ENCODE peak calls at places on chromosomes 3 and 15, in ten cellular contexts. Q, Y, P, W, C, D, F, V, B and U are unnamed samples.

GRCh38 chr3:72379500-72380187 is 468.6 kb downstream of the SHQ1 start:
- DNase-seq in Q (no peak), Y (no peak), P (no peak), W (no peak), C (no peak), D (no peak), F (no peak), V (no peak), B (no peak), U (no peak)

GRCh38 chr3:50319872-50320625 is 2.5 kb downstream of the HYAL2 start:
- DNase-seq in Q (no peak), Y (no peak), P (no peak), W (no peak), C (no peak), D (no peak), F (no peak), V (no peak), B (no peak), U (no peak)

GRCh38 chr3:156674911-156675743 is 737 bp downstream of the TIPARP start:
- DNase-seq in Q (peak; percentile 64), Y (peak; percentile 56), P (peak; percentile 32), W (peak; percentile 41), C (peak; percentile 24), D (no peak), F (no peak), V (peak; percentile 55), B (peak; percentile 81), U (no peak)

GRCh38 chr3:21056293-21056692 is 694.7 kb downstream of the ZNF385D start:
- DNase-seq in Q (no peak), Y (no peak), P (no peak), W (no peak), C (no peak), D (no peak), F (no peak), V (no peak), B (no peak), U (no peak)

GRCh38 chr3:122609798-122610559 is 32.5 kb downstream of the PARP15 start:
- DNase-seq in Q (peak; percentile 63), Y (peak; percentile 83), P (peak; percentile 84), W (no peak), C (no peak), D (peak; percentile 58), F (no peak), V (peak; percentile 19), B (no peak), U (no peak)

GRCh38 chr15:70227122-70227521 is 129.4 kb upstream of the TLE3 start:
- DNase-seq in Q (no peak), Y (no peak), P (no peak), W (no peak), C (no peak), D (no peak), F (no peak), V (no peak), B (no peak), U (no peak)

GRCh38 chr3:99829844-99830243 is 12.2 kb downstream of the CMSS1 start:
- DNase-seq in Q (no peak), Y (no peak), P (no peak), W (no peak), C (no peak), D (no peak), F (no peak), V (no peak), B (no peak), U (no peak)

GRCh38 chr3:131717493-131717892 is 214.7 kb upstream of the MRPL3 start:
- DNase-seq in Q (no peak), Y (no peak), P (no peak), W (no peak), C (no peak), D (no peak), F (no peak), V (no peak), B (no peak), U (no peak)

GRCh38 chr3:130405956-130406355 is 60.5 kb downstream of the COL6A5 start:
- DNase-seq in Q (no peak), Y (no peak), P (no peak), W (no peak), C (no peak), D (no peak), F (no peak), V (no peak), B (no peak), U (no peak)

GRCh38 chr3:39541917-39542329 is 74.4 kb downstream of the MOBP start:
- DNase-seq in Q (peak; percentile 8), Y (peak; percentile 34), P (no peak), W (no peak), C (no peak), D (no peak), F (peak; percentile 83), V (peak; percentile 13), B (no peak), U (peak; percentile 19)

GRCh38 chr15:58327958-58328357 is 103.8 kb upstream of the LIPC start:
- DNase-seq in Q (no peak), Y (no peak), P (no peak), W (no peak), C (no peak), D (no peak), F (no peak), V (no peak), B (no peak), U (no peak)

GRCh38 chr3:123385981-123386380 is 62.9 kb downstream of the ADCY5 start:
- DNase-seq in Q (peak; percentile 31), Y (peak; percentile 19), P (peak; percentile 47), W (no peak), C (no peak), D (no peak), F (no peak), V (peak; percentile 25), B (no peak), U (no peak)

GRCh38 chr15:52018244-52018643 is 775 bp upstream of the MAPK6 start:
- DNase-seq in Q (peak; percentile 61), Y (peak; percentile 67), P (no peak), W (no peak), C (no peak), D (no peak), F (no peak), V (no peak), B (no peak), U (no peak)

GRCh38 chr3:173730391-173730790 is 332.8 kb downstream of the NLGN1 start:
- DNase-seq in Q (no peak), Y (peak; percentile 24), P (no peak), W (no peak), C (no peak), D (no peak), F (no peak), V (no peak), B (no peak), U (no peak)

GRCh38 chr3:99473321-99473751 is 165.1 kb upstream of the COL8A1 start:
- DNase-seq in Q (peak; percentile 22), Y (peak; percentile 42), P (no peak), W (no peak), C (no peak), D (peak; percentile 17), F (no peak), V (no peak), B (no peak), U (no peak)

GRCh38 chr3:9770276-9770812 is 597 bp upstream of the CAMK1 start:
- DNase-seq in Q (no peak), Y (peak; percentile 88), P (no peak), W (peak; percentile 64), C (no peak), D (no peak), F (peak; percentile 28), V (peak; percentile 43), B (peak; percentile 84), U (no peak)

GRCh38 chr15:68821898-68822380 is 1.2 kb upstream of the ANP32A start:
- DNase-seq in Q (no peak), Y (peak; percentile 34), P (no peak), W (no peak), C (no peak), D (no peak), F (no peak), V (peak; percentile 31), B (no peak), U (no peak)

GRCh38 chr3:34248352-34248751 is 449.9 kb downstream of the PDCD6IP start:
- DNase-seq in Q (no peak), Y (no peak), P (no peak), W (no peak), C (no peak), D (no peak), F (no peak), V (no peak), B (no peak), U (no peak)

GRCh38 chr3:194577985-194578905 is 55.0 kb downstream of the TMEM44 start:
- DNase-seq in Q (peak; percentile 79), Y (peak; percentile 84), P (peak; percentile 97), W (no peak), C (peak; percentile 33), D (peak; percentile 71), F (no peak), V (peak; percentile 83), B (no peak), U (no peak)

GRCh38 chr15:41558400-41559238 is at the start of gene TYRO3:
- DNase-seq in Q (peak; percentile 90), Y (peak; percentile 21), P (peak; percentile 19), W (no peak), C (peak; percentile 74), D (no peak), F (no peak), V (no peak), B (peak; percentile 70), U (no peak)

GRCh38 chr15:40825661-40826088 is 2.8 kb downstream of the PPP1R14D start:
- DNase-seq in Q (peak; percentile 28), Y (no peak), P (peak; percentile 14), W (no peak), C (no peak), D (no peak), F (no peak), V (peak; percentile 57), B (no peak), U (no peak)

GRCh38 chr15:66775127-66776105 is 73.4 kb downstream of the SMAD6 start:
- DNase-seq in Q (no peak), Y (no peak), P (peak; percentile 29), W (no peak), C (no peak), D (no peak), F (no peak), V (no peak), B (no peak), U (no peak)